ENCODE peak calls at places on chromosomes 7 and 10, in eight cellular contexts. A is sigmoid colon, B is HL-60, O is spleen, X is prostate gland, Q is H1, C is endothelial cell of umbilical vein, M is HCT116. N is an unnamed sample.

GRCh38 chr7:1106783-1107421 is 19.0 kb downstream of the GPER1 start:
- DNase-seq in B (no peak), M (no peak), O (peak), C (no peak), Q (no peak), X (no peak), A (no peak), N (no peak)

GRCh38 chr7:115471891-115472290 is 550.0 kb downstream of the MDFIC start:
- DNase-seq in B (no peak), M (no peak), C (no peak), Q (no peak), A (no peak), X (no peak), O (no peak), N (no peak)

GRCh38 chr10:17783751-17784150 is 25.4 kb upstream of the MRC1 start:
- DNase-seq in B (no peak), A (no peak), C (no peak), Q (no peak), M (no peak), X (no peak), O (no peak), N (no peak)

GRCh38 chr10:24237801-24238390 is 29.0 kb downstream of the KIAA1217 start:
- DNase-seq in C (no peak), O (no peak), Q (no peak), B (no peak), A (no peak), M (no peak), X (no peak), N (no peak)

GRCh38 chr7:151808296-151809155 is 68.4 kb downstream of the PRKAG2 start:
- DNase-seq in A (no peak), B (no peak), M (peak), Q (no peak), C (no peak), O (peak), X (no peak), N (no peak)

GRCh38 chr10:89352802-89353201 is 25.0 kb downstream of the IFIT3 start:
- DNase-seq in O (no peak), B (no peak), A (no peak), C (no peak), M (no peak), Q (no peak), X (no peak), N (no peak)

GRCh38 chr10:29735628-29736324 is 101.0 kb upstream of the SVIL start:
- DNase-seq in X (peak), B (peak), Q (peak), C (peak), A (peak), O (peak), M (peak), N (no peak)

GRCh38 chr7:42617071-42617705 is 294.7 kb downstream of the C7orf25 start:
- DNase-seq in M (no peak), Q (no peak), B (no peak), A (peak), C (no peak), O (no peak), X (no peak), N (no peak)

GRCh38 chr7:5450549-5451327 is 27.1 kb upstream of the TNRC18 start:
- DNase-seq in B (peak), O (peak), Q (peak), M (no peak), A (peak), X (peak), C (peak), N (no peak)

GRCh38 chr7:104901239-104901638 is 112.8 kb upstream of the KMT2E start:
- DNase-seq in C (no peak), A (no peak), O (no peak), M (no peak), X (no peak), Q (no peak), B (no peak), N (no peak)

GRCh38 chr10:34743804-34744203 is 71.3 kb downstream of the PARD3 start:
- DNase-seq in O (no peak), M (no peak), X (peak), A (peak), B (no peak), C (no peak), Q (no peak), N (no peak)

GRCh38 chr7:15305002-15305600 is 256.7 kb downstream of the AGMO start:
- DNase-seq in M (peak), A (peak), B (peak), X (no peak), C (peak), O (no peak), Q (no peak), N (no peak)

GRCh38 chr7:101813414-101814019 is 3.9 kb upstream of the CUX1 start:
- DNase-seq in Q (no peak), A (peak), M (no peak), C (no peak), X (no peak), O (no peak), B (no peak), N (no peak)

GRCh38 chr7:155858521-155859061 is 46.3 kb upstream of the SHH start:
- DNase-seq in B (no peak), Q (no peak), M (no peak), O (peak), A (peak), X (no peak), C (no peak), N (peak)

GRCh38 chr7:119720541-119720940 is 552.4 kb upstream of the KCND2 start:
- DNase-seq in C (peak), Q (no peak), O (no peak), M (peak), B (no peak), A (no peak), X (no peak), N (no peak)

GRCh38 chr10:119391430-119392313 is 150.8 kb downstream of the RGS10 start:
- DNase-seq in B (no peak), O (no peak), C (no peak), A (no peak), X (no peak), Q (no peak), M (no peak), N (no peak)
- TF ChIP-seq POLR2AphosphoS5 in B (no peak), O (peak), C (no peak), A (no peak), X (no peak), Q (no peak), M (no peak), N (no peak)

DNA sequence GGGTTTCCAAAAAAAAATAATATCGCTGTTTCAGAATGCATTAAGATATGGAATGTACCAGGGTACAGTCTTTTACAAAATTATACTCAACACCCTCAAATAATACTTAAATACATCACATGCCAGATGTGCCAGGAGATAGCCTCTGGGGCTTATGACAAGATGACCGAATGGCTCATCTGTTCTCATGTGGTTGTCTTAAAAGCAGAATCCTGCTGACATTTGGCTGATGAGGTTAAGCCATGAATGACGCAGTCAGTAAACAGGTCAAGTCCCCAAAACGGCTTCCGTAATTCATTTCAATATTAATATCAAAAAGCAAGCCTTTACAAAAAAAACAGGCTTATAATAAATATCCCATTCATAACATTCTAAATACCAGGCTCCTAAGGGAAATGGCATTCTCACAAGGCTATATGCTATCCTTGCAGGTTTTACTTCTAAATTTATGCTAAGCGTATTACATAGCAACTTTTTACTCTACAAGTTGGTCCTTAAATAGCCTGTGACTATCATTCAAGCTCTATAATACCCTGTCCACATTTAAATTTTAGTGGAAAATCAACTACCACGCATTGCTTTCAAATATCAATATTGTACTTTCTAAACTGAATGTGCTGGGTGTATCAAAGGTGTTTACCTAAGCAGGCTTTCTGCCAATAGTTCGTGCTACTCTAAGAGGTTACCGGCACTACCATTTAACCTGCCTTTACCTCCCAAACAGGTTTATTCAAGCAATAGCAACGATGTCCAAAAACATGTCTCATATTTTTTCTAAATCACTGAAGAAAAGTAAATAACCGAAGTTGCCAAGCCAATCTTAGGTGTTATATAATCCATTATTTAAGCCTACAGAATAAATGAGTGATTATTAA is 15.6 kb downstream of the SMURF1 start:
- DNase-seq in X (peak), M (no peak), O (no peak), A (no peak), Q (no peak), B (no peak), C (no peak), N (no peak)
- TF ChIP-seq POLR2AphosphoS5 in X (peak), M (no peak), O (no peak), A (no peak), Q (no peak), B (no peak), C (no peak), N (peak)

GRCh38 chr10:77308084-77308732 is 329.4 kb downstream of the KCNMA1 start:
- DNase-seq in Q (no peak), B (no peak), C (no peak), M (no peak), X (no peak), A (no peak), O (no peak), N (no peak)
- TF ChIP-seq POLR2AphosphoS5 in Q (no peak), B (no peak), C (no peak), M (no peak), X (no peak), A (peak), O (no peak), N (no peak)

GRCh38 chr7:16399916-16400895 is 21.1 kb downstream of the CRPPA start:
- DNase-seq in O (no peak), X (no peak), C (peak), A (no peak), Q (no peak), B (no peak), M (no peak), N (no peak)
- TF ChIP-seq POLR2AphosphoS5 in O (no peak), X (no peak), C (no peak), A (peak), Q (peak), B (no peak), M (no peak), N (no peak)

GRCh38 chr10:13806419-13806818 is 219.7 kb downstream of the PRPF18 start:
- DNase-seq in C (no peak), A (no peak), X (no peak), Q (no peak), M (no peak), O (no peak), B (no peak), N (no peak)

GRCh38 chr10:13808556-13809391 is 222.0 kb downstream of the PRPF18 start:
- DNase-seq in Q (no peak), X (no peak), A (no peak), O (no peak), C (peak), B (no peak), M (no peak), N (no peak)

GRCh38 chr10:13812804-13813203 is 226.0 kb downstream of the PRPF18 start:
- DNase-seq in X (no peak), A (no peak), Q (no peak), C (no peak), O (no peak), M (no peak), B (no peak), N (no peak)

GRCh38 chr10:13810536-13810935 is 223.8 kb downstream of the PRPF18 start:
- DNase-seq in B (no peak), C (no peak), X (no peak), M (no peak), Q (no peak), O (no peak), A (no peak), N (no peak)

DNA sequence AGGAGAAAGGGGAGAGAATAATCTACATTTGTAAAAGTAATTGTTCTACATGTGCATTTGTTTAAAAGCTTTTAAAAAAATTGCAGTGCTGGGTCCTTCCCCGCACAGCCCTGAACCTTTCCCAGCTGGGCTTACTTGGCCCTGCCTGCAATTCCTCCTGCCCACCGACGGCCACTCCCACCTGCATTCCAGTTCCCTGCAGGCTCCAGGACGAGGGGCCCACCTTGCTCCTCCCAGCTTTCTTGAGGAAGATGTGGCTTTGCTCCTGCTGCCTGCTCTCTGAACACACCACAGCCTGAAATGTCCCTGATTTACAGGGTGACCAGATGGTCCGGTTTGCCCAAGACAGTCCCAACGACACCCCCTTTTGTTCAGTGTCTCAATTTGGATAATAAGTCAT is 222.7 kb downstream of the PRPF18 start:
- DNase-seq in A (no peak), O (no peak), B (no peak), C (no peak), Q (peak), X (no peak), M (no peak), N (no peak)
- TF ChIP-seq POLR2AphosphoS5 in A (no peak), O (no peak), B (no peak), C (no peak), Q (no peak), X (no peak), M (no peak), N (no peak)

DNA sequence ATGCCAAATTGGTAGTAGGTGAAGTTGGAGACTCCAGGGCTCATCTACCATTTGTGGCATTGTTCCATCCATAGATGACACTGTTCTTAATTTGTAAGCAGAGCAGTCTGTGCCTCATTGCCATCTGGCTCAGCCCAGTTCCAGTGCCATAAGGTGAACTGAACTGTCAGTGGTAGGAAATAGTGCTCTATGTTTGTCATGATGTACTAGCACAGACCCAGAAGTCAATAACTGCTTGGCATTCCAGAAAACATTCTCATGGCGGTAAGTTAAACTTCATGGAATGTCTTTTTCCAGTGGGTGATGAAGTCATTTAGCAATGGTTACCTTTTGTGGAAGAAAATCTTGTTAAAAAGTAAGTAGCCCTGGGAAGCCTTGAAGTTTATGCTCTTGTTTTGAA is 302.7 kb downstream of the SUGCT start:
- DNase-seq in B (no peak), Q (no peak), C (peak), O (no peak), A (no peak), X (no peak), M (peak), N (no peak)
- TF ChIP-seq POLR2AphosphoS5 in B (no peak), Q (no peak), C (peak), O (no peak), A (no peak), X (no peak), M (no peak), N (no peak)